ENCODE peak calls at places on chromosome X, in seven cellular contexts. R is lower lobe of right lung, V is upper lobe of right lung, M is HCT116, E is MM.1S, U is A549, N is heart right ventricle. Z is an unnamed sample.

GRCh38 chrX:63855896-63856295 is 70.9 kb upstream of the ARHGEF9 start:
- DNase-seq in R (no peak), V (no peak), M (no peak), E (no peak), U (no peak), N (no peak), Z (peak; percentile 53)

GRCh38 chrX:45050558-45050957 is 150.1 kb downstream of the DIPK2B start:
- DNase-seq in R (no peak), V (no peak), M (no peak), E (no peak), U (no peak), N (no peak), Z (no peak)

GRCh38 chrX:128698528-128698927 is 646.3 kb upstream of the ACTRT1 start:
- DNase-seq in R (no peak), V (no peak), M (no peak), E (no peak), U (no peak), N (no peak), Z (no peak)

GRCh38 chrX:49069038-49069437 is 4.8 kb downstream of the PRAF2 start:
- DNase-seq in R (no peak), V (no peak), M (no peak), E (no peak), U (no peak), N (no peak), Z (no peak)

GRCh38 chrX:6041630-6042029 is 187.0 kb downstream of the NLGN4X start:
- DNase-seq in R (no peak), V (no peak), M (no peak), E (no peak), U (no peak), N (no peak), Z (no peak)

GRCh38 chrX:47515941-47516649 is 33.1 kb upstream of the ZNF41 start:
- DNase-seq in R (no peak), V (no peak), M (no peak), E (no peak), U (peak; percentile 34), N (no peak), Z (no peak)

GRCh38 chrX:43964936-43965335 is 8.3 kb downstream of the NDP start:
- DNase-seq in R (no peak), V (no peak), M (no peak), E (no peak), U (no peak), N (no peak), Z (no peak)

GRCh38 chrX:124274438-124275166 is 57.9 kb upstream of the TEX13D start:
- DNase-seq in R (no peak), V (no peak), M (no peak), E (no peak), U (no peak), N (peak; percentile 10), Z (no peak)

GRCh38 chrX:8755116-8755515 is 23.2 kb upstream of the ANOS1 start:
- DNase-seq in R (no peak), V (no peak), M (no peak), E (no peak), U (peak; percentile 33), N (no peak), Z (no peak)

GRCh38 chrX:16745659-16746058 is 26.2 kb downstream of the SYAP1 start:
- DNase-seq in R (no peak), V (no peak), M (no peak), E (no peak), U (no peak), N (no peak), Z (no peak)

GRCh38 chrX:38102240-38102639 is 95.9 kb downstream of the SYTL5 start:
- DNase-seq in R (no peak), V (no peak), M (no peak), E (no peak), U (no peak), N (no peak), Z (no peak)

GRCh38 chrX:40130207-40130606 is 32.4 kb upstream of the BCOR start:
- DNase-seq in R (no peak), V (no peak), M (peak; percentile 37), E (no peak), U (peak; percentile 70), N (no peak), Z (no peak)

GRCh38 chrX:50068293-50068568 is 132.6 kb downstream of the AKAP4 start:
- DNase-seq in R (no peak), V (no peak), M (no peak), E (no peak), U (no peak), N (no peak), Z (no peak)

GRCh38 chrX:23540532-23540931 is 126.8 kb upstream of the PRDX4 start:
- DNase-seq in R (no peak), V (no peak), M (no peak), E (no peak), U (no peak), N (no peak), Z (no peak)

GRCh38 chrX:47191331-47191730 is 2.3 kb upstream of the UBA1 start:
- DNase-seq in R (no peak), V (no peak), M (peak; percentile 13), E (peak; percentile 55), U (no peak), N (no peak), Z (peak; percentile 43)

GRCh38 chrX:126985960-126986359 is 166.4 kb downstream of the PRR32 start:
- DNase-seq in R (no peak), V (no peak), M (no peak), E (no peak), U (no peak), N (no peak), Z (no peak)

GRCh38 chrX:106780259-106780658 is 22.2 kb upstream of the TBC1D8B start:
- DNase-seq in R (no peak), V (no peak), M (no peak), E (no peak), U (no peak), N (no peak), Z (no peak)

GRCh38 chrX:1185556-1185955 is 26.9 kb downstream of the CRLF2 start:
- DNase-seq in R (no peak), V (no peak), M (no peak), E (no peak), U (no peak), N (no peak), Z (no peak)

GRCh38 chrX:129721414-129721813 is 17.4 kb upstream of the XPNPEP2 start:
- DNase-seq in R (no peak), V (no peak), M (no peak), E (no peak), U (no peak), N (no peak), Z (no peak)

GRCh38 chrX:96576358-96576757 is 108.3 kb upstream of the DIAPH2 start:
- DNase-seq in R (no peak), V (no peak), M (no peak), E (no peak), U (no peak), N (no peak), Z (peak; percentile 10)

GRCh38 chrX:85084770-85085393 is 81.2 kb downstream of the APOOL start:
- DNase-seq in R (no peak), V (no peak), M (peak; percentile 1), E (peak; percentile 8), U (peak; percentile 37), N (no peak), Z (peak; percentile 67)

GRCh38 chrX:123060986-123061385 is 123.1 kb upstream of the GRIA3 start:
- DNase-seq in R (no peak), V (no peak), M (no peak), E (no peak), U (no peak), N (no peak), Z (no peak)

GRCh38 chrX:101051549-101052302 is at the start of gene TRMT2B:
- DNase-seq in R (peak; percentile 89), V (peak; percentile 91), M (peak; percentile 52), E (peak; percentile 77), U (peak; percentile 87), N (peak; percentile 74), Z (peak; percentile 77)

GRCh38 chrX:16671005-16671404 is 21.0 kb downstream of the S100G start:
- DNase-seq in R (no peak), V (no peak), M (peak; percentile 12), E (peak; percentile 27), U (peak; percentile 42), N (no peak), Z (peak; percentile 79)

GRCh38 chrX:154728791-154729190 is 22.1 kb downstream of the GAB3 start:
- DNase-seq in R (no peak), V (no peak), M (no peak), E (no peak), U (no peak), N (no peak), Z (no peak)

GRCh38 chrX:154730271-154730883 is 20.5 kb downstream of the GAB3 start:
- DNase-seq in R (peak; percentile 47), V (no peak), M (no peak), E (no peak), U (no peak), N (peak; percentile 35), Z (peak; percentile 83)

GRCh38 chrX:154724999-154725756 is 25.7 kb downstream of the GAB3 start:
- DNase-seq in R (no peak), V (no peak), M (no peak), E (peak; percentile 15), U (no peak), N (no peak), Z (no peak)

GRCh38 chrX:154729439-154729838 is 21.4 kb downstream of the GAB3 start:
- DNase-seq in R (no peak), V (no peak), M (no peak), E (no peak), U (no peak), N (no peak), Z (no peak)

GRCh38 chrX:154727418-154728323 is 23.2 kb downstream of the GAB3 start:
- DNase-seq in R (peak; percentile 51), V (no peak), M (no peak), E (no peak), U (no peak), N (peak; percentile 49), Z (peak; percentile 58)
- H3K4me1 ChIP-seq in R (peaks cover 84% of the 10 kb centered on the region), V (peaks cover 58% of the 10 kb centered on the region), M (no peaks in the 10 kb centered on the region), E (no peaks in the 10 kb centered on the region), U (peaks cover 28% of the 10 kb centered on the region), N (peaks cover 98% of the 10 kb centered on the region), Z (peaks cover 56% of the 10 kb centered on the region)

DNA sequence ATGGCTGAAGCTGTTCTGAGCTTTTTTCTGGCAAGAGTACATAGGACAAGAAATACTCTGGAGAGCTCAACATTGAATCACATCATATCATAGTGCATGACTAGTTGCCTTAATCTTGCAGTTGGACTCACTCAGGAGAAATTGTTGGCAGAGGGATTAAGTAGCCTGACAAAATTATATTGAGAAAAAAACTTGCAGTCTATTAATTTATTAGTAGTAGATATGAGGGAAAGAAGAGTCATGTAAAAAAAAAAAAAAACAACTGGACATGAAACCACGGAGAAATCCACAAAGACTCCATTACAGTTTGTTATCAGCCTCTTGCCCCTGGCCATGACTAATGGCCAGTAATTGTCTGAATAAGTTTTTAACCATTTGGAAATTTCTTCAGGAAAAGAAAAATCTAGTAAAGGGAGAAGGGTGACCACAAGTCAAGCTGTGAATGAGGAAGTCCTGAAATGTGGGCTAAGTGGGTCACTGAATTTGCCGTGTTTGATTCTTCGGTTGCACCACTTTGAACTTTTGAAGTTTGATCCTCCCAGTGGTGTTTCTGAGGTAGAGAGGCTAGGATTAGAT is 45.6 kb downstream of the FHL1 start:
- DNase-seq in R (no peak), V (no peak), M (no peak), E (no peak), U (no peak), N (no peak), Z (peak; percentile 48)
- H3K9me3 ChIP-seq in R (no peaks in the 10 kb centered on the region), V (no peaks in the 10 kb centered on the region), M (no peaks in the 10 kb centered on the region), E (no peaks in the 10 kb centered on the region), U (no peaks in the 10 kb centered on the region), N (no peaks in the 10 kb centered on the region), Z (no peaks in the 10 kb centered on the region)

GRCh38 chrX:65994519-65995501 is 45.1 kb downstream of the VSIG4 start:
- DNase-seq in R (no peak), V (no peak), M (no peak), E (no peak), U (no peak), N (no peak), Z (no peak)
- H3K4me1 ChIP-seq in R (no peaks in the 10 kb centered on the region), V (no peaks in the 10 kb centered on the region), M (no peaks in the 10 kb centered on the region), E (peaks cover 23% of the 10 kb centered on the region), U (no peaks in the 10 kb centered on the region), N (no peaks in the 10 kb centered on the region), Z (no peaks in the 10 kb centered on the region)

GRCh38 chrX:151742311-151742710 is 7.8 kb downstream of the CNGA2 start:
- DNase-seq in R (no peak), V (no peak), M (no peak), E (no peak), U (no peak), N (no peak), Z (no peak)
- H3K9me3 ChIP-seq in R (no peaks in the 10 kb centered on the region), V (no peaks in the 10 kb centered on the region), M (no peaks in the 10 kb centered on the region), E (no peaks in the 10 kb centered on the region), U (no peaks in the 10 kb centered on the region), N (no peaks in the 10 kb centered on the region), Z (peaks cover 22% of the 10 kb centered on the region)

Z was measured in adipocyte.